ENCODE peak calls at places on chromosomes 3 and 15, in nine cellular contexts. One of them, this sample, is unnamed.

GRCh38 chr3:9168230-9168629 is 81.2 kb downstream of the SRGAP3 start:
- DNase-seq in cardiac muscle cell: peak; percentile 32
- DNase-seq in sigmoid colon: no peak
- DNase-seq in heart right ventricle: no peak
- DNase-seq in tibial artery: no peak
- DNase-seq in fibroblast of lung: no peak
- DNase-seq in uterus: no peak
- DNase-seq in coronary artery: no peak
- DNase-seq in left ventricle myocardium inferior: no peak
- DNase-seq in this sample: no peak

GRCh38 chr15:81418891-81419290 is 44.9 kb upstream of the TMC3 start:
- DNase-seq in cardiac muscle cell: peak; percentile 3
- DNase-seq in sigmoid colon: no peak
- DNase-seq in heart right ventricle: no peak
- DNase-seq in tibial artery: no peak
- DNase-seq in fibroblast of lung: no peak
- DNase-seq in uterus: no peak
- DNase-seq in coronary artery: no peak
- DNase-seq in left ventricle myocardium inferior: no peak
- DNase-seq in this sample: no peak

GRCh38 chr15:39095218-39095879 is 485.5 kb upstream of the THBS1 start:
- DNase-seq in cardiac muscle cell: no peak
- DNase-seq in sigmoid colon: no peak
- DNase-seq in heart right ventricle: no peak
- DNase-seq in tibial artery: no peak
- DNase-seq in fibroblast of lung: no peak
- DNase-seq in uterus: no peak
- DNase-seq in coronary artery: no peak
- DNase-seq in left ventricle myocardium inferior: no peak
- DNase-seq in this sample: no peak

GRCh38 chr3:73556520-73557371 is 68.0 kb downstream of the PDZRN3 start:
- DNase-seq in cardiac muscle cell: peak; percentile 35
- DNase-seq in sigmoid colon: no peak
- DNase-seq in heart right ventricle: no peak
- DNase-seq in tibial artery: no peak
- DNase-seq in fibroblast of lung: no peak
- DNase-seq in uterus: no peak
- DNase-seq in coronary artery: no peak
- DNase-seq in left ventricle myocardium inferior: peak; percentile 25
- DNase-seq in this sample: no peak

GRCh38 chr3:132083583-132084372 is 49.0 kb upstream of the CPNE4 start:
- DNase-seq in cardiac muscle cell: no peak
- DNase-seq in sigmoid colon: no peak
- DNase-seq in heart right ventricle: no peak
- DNase-seq in tibial artery: no peak
- DNase-seq in fibroblast of lung: peak; percentile 86
- DNase-seq in uterus: no peak
- DNase-seq in coronary artery: no peak
- DNase-seq in left ventricle myocardium inferior: no peak
- DNase-seq in this sample: no peak

GRCh38 chr3:196639517-196640500 is at the start of gene NRROS:
- DNase-seq in cardiac muscle cell: peak; percentile 65
- DNase-seq in sigmoid colon: peak; percentile 83
- DNase-seq in heart right ventricle: peak; percentile 64
- DNase-seq in tibial artery: peak; percentile 83
- DNase-seq in fibroblast of lung: peak; percentile 51
- DNase-seq in uterus: peak; percentile 35
- DNase-seq in coronary artery: no peak
- DNase-seq in left ventricle myocardium inferior: peak; percentile 74
- DNase-seq in this sample: peak; percentile 75

GRCh38 chr3:71064976-71065763 is 518.4 kb downstream of the FOXP1 start:
- DNase-seq in cardiac muscle cell: peak; percentile 80
- DNase-seq in sigmoid colon: peak; percentile 77
- DNase-seq in heart right ventricle: peak; percentile 67
- DNase-seq in tibial artery: peak; percentile 83
- DNase-seq in fibroblast of lung: peak; percentile 47
- DNase-seq in uterus: peak; percentile 58
- DNase-seq in coronary artery: peak; percentile 78
- DNase-seq in left ventricle myocardium inferior: peak; percentile 60
- DNase-seq in this sample: peak; percentile 73

GRCh38 chr15:79922512-79923067 is 25.8 kb upstream of the MTHFS start:
- DNase-seq in cardiac muscle cell: no peak
- DNase-seq in sigmoid colon: no peak
- DNase-seq in heart right ventricle: no peak
- DNase-seq in tibial artery: no peak
- DNase-seq in fibroblast of lung: no peak
- DNase-seq in uterus: no peak
- DNase-seq in coronary artery: no peak
- DNase-seq in left ventricle myocardium inferior: no peak
- DNase-seq in this sample: no peak

GRCh38 chr3:63869929-63870328 is 6.3 kb downstream of the ATXN7 start:
- DNase-seq in cardiac muscle cell: no peak
- DNase-seq in sigmoid colon: no peak
- DNase-seq in heart right ventricle: no peak
- DNase-seq in tibial artery: no peak
- DNase-seq in fibroblast of lung: no peak
- DNase-seq in uterus: no peak
- DNase-seq in coronary artery: no peak
- DNase-seq in left ventricle myocardium inferior: no peak
- DNase-seq in this sample: no peak

GRCh38 chr3:169966086-169966950 is at the start of gene SEC62:
- DNase-seq in cardiac muscle cell: peak; percentile 97
- DNase-seq in sigmoid colon: peak; percentile 97
- DNase-seq in heart right ventricle: peak; percentile 96
- DNase-seq in tibial artery: peak; percentile 96
- DNase-seq in fibroblast of lung: peak; percentile 87
- DNase-seq in uterus: peak; percentile 95
- DNase-seq in coronary artery: peak; percentile 93
- DNase-seq in left ventricle myocardium inferior: peak; percentile 95
- DNase-seq in this sample: peak; percentile 95

GRCh38 chr3:127584734-127585133 is 5.8 kb downstream of the TPRA1 start:
- DNase-seq in cardiac muscle cell: no peak
- DNase-seq in sigmoid colon: no peak
- DNase-seq in heart right ventricle: no peak
- DNase-seq in tibial artery: no peak
- DNase-seq in fibroblast of lung: no peak
- DNase-seq in uterus: no peak
- DNase-seq in coronary artery: no peak
- DNase-seq in left ventricle myocardium inferior: no peak
- DNase-seq in this sample: no peak

GRCh38 chr3:40337136-40338108 is 27.9 kb downstream of the EIF1B start:
- DNase-seq in cardiac muscle cell: no peak
- DNase-seq in sigmoid colon: no peak
- DNase-seq in heart right ventricle: no peak
- DNase-seq in tibial artery: no peak
- DNase-seq in fibroblast of lung: no peak
- DNase-seq in uterus: no peak
- DNase-seq in coronary artery: no peak
- DNase-seq in left ventricle myocardium inferior: no peak
- DNase-seq in this sample: no peak

GRCh38 chr15:96334017-96334704 is 3.7 kb downstream of the NR2F2 start:
- DNase-seq in cardiac muscle cell: no peak
- DNase-seq in sigmoid colon: no peak
- DNase-seq in heart right ventricle: no peak
- DNase-seq in tibial artery: peak; percentile 66
- DNase-seq in fibroblast of lung: peak; percentile 22
- DNase-seq in uterus: peak; percentile 17
- DNase-seq in coronary artery: peak; percentile 72
- DNase-seq in left ventricle myocardium inferior: no peak
- DNase-seq in this sample: no peak

GRCh38 chr3:97793415-97794019 is 28.3 kb upstream of the CRYBG3 start:
- DNase-seq in cardiac muscle cell: peak; percentile 53
- DNase-seq in sigmoid colon: no peak
- DNase-seq in heart right ventricle: no peak
- DNase-seq in tibial artery: no peak
- DNase-seq in fibroblast of lung: peak; percentile 40
- DNase-seq in uterus: no peak
- DNase-seq in coronary artery: no peak
- DNase-seq in left ventricle myocardium inferior: no peak
- DNase-seq in this sample: no peak

GRCh38 chr15:67839358-67839928 is 402 bp downstream of the RNU6-1 start:
- DNase-seq in cardiac muscle cell: no peak
- DNase-seq in sigmoid colon: peak; percentile 60
- DNase-seq in heart right ventricle: no peak
- DNase-seq in tibial artery: peak; percentile 65
- DNase-seq in fibroblast of lung: peak; percentile 32
- DNase-seq in uterus: no peak
- DNase-seq in coronary artery: no peak
- DNase-seq in left ventricle myocardium inferior: no peak
- DNase-seq in this sample: no peak

GRCh38 chr15:70611286-70611685 is 152.1 kb downstream of the UACA start:
- DNase-seq in cardiac muscle cell: no peak
- DNase-seq in sigmoid colon: no peak
- DNase-seq in heart right ventricle: no peak
- DNase-seq in tibial artery: no peak
- DNase-seq in fibroblast of lung: no peak
- DNase-seq in uterus: no peak
- DNase-seq in coronary artery: no peak
- DNase-seq in left ventricle myocardium inferior: no peak
- DNase-seq in this sample: no peak

GRCh38 chr3:119098620-119099222 is 47.2 kb upstream of the TEX55 start:
- DNase-seq in cardiac muscle cell: peak; percentile 60
- DNase-seq in sigmoid colon: no peak
- DNase-seq in heart right ventricle: no peak
- DNase-seq in tibial artery: no peak
- DNase-seq in fibroblast of lung: peak; percentile 13
- DNase-seq in uterus: no peak
- DNase-seq in coronary artery: no peak
- DNase-seq in left ventricle myocardium inferior: no peak
- DNase-seq in this sample: no peak

GRCh38 chr3:7536510-7536909 is 675.6 kb downstream of the GRM7 start:
- DNase-seq in cardiac muscle cell: no peak
- DNase-seq in sigmoid colon: no peak
- DNase-seq in heart right ventricle: no peak
- DNase-seq in tibial artery: peak; percentile 70
- DNase-seq in fibroblast of lung: peak; percentile 28
- DNase-seq in uterus: no peak
- DNase-seq in coronary artery: no peak
- DNase-seq in left ventricle myocardium inferior: no peak
- DNase-seq in this sample: peak; percentile 59

GRCh38 chr15:25790003-25790660 is 73.0 kb downstream of the ATP10A start:
- DNase-seq in cardiac muscle cell: no peak
- DNase-seq in sigmoid colon: peak; percentile 91
- DNase-seq in heart right ventricle: peak; percentile 49
- DNase-seq in tibial artery: peak; percentile 80
- DNase-seq in fibroblast of lung: peak; percentile 89
- DNase-seq in uterus: peak; percentile 78
- DNase-seq in coronary artery: peak; percentile 89
- DNase-seq in left ventricle myocardium inferior: peak; percentile 55
- DNase-seq in this sample: peak; percentile 80
- TF ChIP-seq CTCF in cardiac muscle cell: no peak
- TF ChIP-seq CTCF in sigmoid colon: no peak
- TF ChIP-seq CTCF in heart right ventricle: no peak
- TF ChIP-seq CTCF in tibial artery: no peak
- TF ChIP-seq CTCF in fibroblast of lung: no peak
- TF ChIP-seq CTCF in uterus: no peak
- TF ChIP-seq CTCF in coronary artery: no peak
- TF ChIP-seq CTCF in left ventricle myocardium inferior: peak; percentile 18
- TF ChIP-seq CTCF in this sample: no peak

GRCh38 chr3:52052831-52053306 is 3.5 kb downstream of the DUSP7 start:
- DNase-seq in cardiac muscle cell: peak; percentile 63
- DNase-seq in sigmoid colon: peak; percentile 94
- DNase-seq in heart right ventricle: peak; percentile 86
- DNase-seq in tibial artery: peak; percentile 94
- DNase-seq in fibroblast of lung: peak; percentile 79
- DNase-seq in uterus: peak; percentile 76
- DNase-seq in coronary artery: peak; percentile 92
- DNase-seq in left ventricle myocardium inferior: peak; percentile 92
- DNase-seq in this sample: peak; percentile 94
- H3K4me3 ChIP-seq in cardiac muscle cell: no peak overlapping the region
- H3K4me3 ChIP-seq in sigmoid colon: peak overlapping the region; percentile 11
- H3K4me3 ChIP-seq in heart right ventricle: peak overlapping the region; percentile 90
- H3K4me3 ChIP-seq in tibial artery: peak overlapping the region; percentile 72
- H3K4me3 ChIP-seq in fibroblast of lung: peak overlapping the region; percentile 10
- H3K4me3 ChIP-seq in uterus: peak overlapping the region; percentile 7
- H3K4me3 ChIP-seq in coronary artery: peak overlapping the region; percentile 84
- H3K4me3 ChIP-seq in left ventricle myocardium inferior: peak overlapping the region; percentile 80
- H3K4me3 ChIP-seq in this sample: no peak overlapping the region

GRCh38 chr3:161244538-161244937 is 23.4 kb downstream of the NMD3 start:
- DNase-seq in cardiac muscle cell: no peak
- DNase-seq in sigmoid colon: no peak
- DNase-seq in heart right ventricle: no peak
- DNase-seq in tibial artery: no peak
- DNase-seq in fibroblast of lung: no peak
- DNase-seq in uterus: no peak
- DNase-seq in coronary artery: no peak
- DNase-seq in left ventricle myocardium inferior: no peak
- DNase-seq in this sample: no peak
- H3K27ac ChIP-seq in cardiac muscle cell: no peak overlapping the region
- H3K27ac ChIP-seq in sigmoid colon: no peak overlapping the region
- H3K27ac ChIP-seq in heart right ventricle: no peak overlapping the region
- H3K27ac ChIP-seq in tibial artery: no peak overlapping the region
- H3K27ac ChIP-seq in fibroblast of lung: no peak overlapping the region
- H3K27ac ChIP-seq in uterus: no peak overlapping the region
- H3K27ac ChIP-seq in coronary artery: no peak overlapping the region
- H3K27ac ChIP-seq in left ventricle myocardium inferior: no peak overlapping the region
- H3K27ac ChIP-seq in this sample: no peak overlapping the region

GRCh38 chr3:14301558-14301957 is 100.8 kb upstream of the SLC6A6 start:
- DNase-seq in cardiac muscle cell: no peak
- DNase-seq in sigmoid colon: peak; percentile 86
- DNase-seq in heart right ventricle: no peak
- DNase-seq in tibial artery: peak; percentile 75
- DNase-seq in fibroblast of lung: no peak
- DNase-seq in uterus: peak; percentile 56
- DNase-seq in coronary artery: no peak
- DNase-seq in left ventricle myocardium inferior: no peak
- DNase-seq in this sample: peak; percentile 77

GRCh38 chr3:14298442-14298841 is 104.0 kb upstream of the SLC6A6 start:
- DNase-seq in cardiac muscle cell: no peak
- DNase-seq in sigmoid colon: no peak
- DNase-seq in heart right ventricle: no peak
- DNase-seq in tibial artery: peak; percentile 28
- DNase-seq in fibroblast of lung: no peak
- DNase-seq in uterus: no peak
- DNase-seq in coronary artery: no peak
- DNase-seq in left ventricle myocardium inferior: no peak
- DNase-seq in this sample: no peak

GRCh38 chr3:14298991-14299555 is 103.3 kb upstream of the SLC6A6 start:
- DNase-seq in cardiac muscle cell: no peak
- DNase-seq in sigmoid colon: no peak
- DNase-seq in heart right ventricle: no peak
- DNase-seq in tibial artery: peak; percentile 62
- DNase-seq in fibroblast of lung: no peak
- DNase-seq in uterus: no peak
- DNase-seq in coronary artery: no peak
- DNase-seq in left ventricle myocardium inferior: no peak
- DNase-seq in this sample: no peak

GRCh38 chr3:14300721-14301377 is 101.6 kb upstream of the SLC6A6 start:
- DNase-seq in cardiac muscle cell: no peak
- DNase-seq in sigmoid colon: no peak
- DNase-seq in heart right ventricle: no peak
- DNase-seq in tibial artery: peak; percentile 69
- DNase-seq in fibroblast of lung: no peak
- DNase-seq in uterus: no peak
- DNase-seq in coronary artery: no peak
- DNase-seq in left ventricle myocardium inferior: no peak
- DNase-seq in this sample: peak; percentile 81

DNA sequence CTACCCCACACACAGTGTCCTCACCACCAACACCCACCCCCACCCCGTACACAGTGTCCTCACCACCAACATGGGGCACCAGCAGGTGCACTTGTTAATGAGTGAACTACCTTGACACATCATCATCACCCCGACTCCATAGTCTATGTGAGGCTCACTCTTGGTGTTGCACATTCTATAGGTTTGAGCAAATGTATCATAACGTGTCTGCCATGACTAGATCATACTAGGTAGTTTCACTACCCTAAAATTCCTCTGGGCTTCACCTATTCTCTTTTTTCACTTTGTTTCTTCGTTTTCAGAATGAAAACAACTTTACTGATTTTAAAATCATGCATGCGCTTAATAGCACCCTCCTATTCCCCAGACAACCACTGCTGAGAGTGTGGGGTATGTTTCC is 102.6 kb upstream of the SLC6A6 start:
- DNase-seq in cardiac muscle cell: no peak
- DNase-seq in sigmoid colon: no peak
- DNase-seq in heart right ventricle: no peak
- DNase-seq in tibial artery: no peak
- DNase-seq in fibroblast of lung: no peak
- DNase-seq in uterus: no peak
- DNase-seq in coronary artery: no peak
- DNase-seq in left ventricle myocardium inferior: no peak
- DNase-seq in this sample: no peak
- TF ChIP-seq CTCF in cardiac muscle cell: no peak
- TF ChIP-seq CTCF in sigmoid colon: no peak
- TF ChIP-seq CTCF in heart right ventricle: no peak
- TF ChIP-seq CTCF in tibial artery: no peak
- TF ChIP-seq CTCF in fibroblast of lung: no peak
- TF ChIP-seq CTCF in uterus: no peak
- TF ChIP-seq CTCF in coronary artery: no peak
- TF ChIP-seq CTCF in left ventricle myocardium inferior: no peak
- TF ChIP-seq CTCF in this sample: no peak